ENCODE peak calls at places on chromosomes 3 and 15, in ten cellular contexts. P is stomach, W is A549, V is tibial nerve, B is ovary, I is heart left ventricle, H is prostate gland, O is vagina, M is HCT116, S is adrenal gland. F is an unnamed sample. For H3K4me1, the result is how much of the 10 kb centered on the place peaks cover.

GRCh38 chr3:128076465-128076782 is 24.2 kb downstream of the SEC61A1 start:
- DNase-seq in P (no peak), W (no peak), V (no peak), B (no peak), I (no peak), H (no peak), O (no peak), M (no peak), S (peak), F (no peak)

GRCh38 chr3:174529298-174529697 is 329.8 kb upstream of the NAALADL2 start:
- DNase-seq in P (no peak), W (no peak), V (no peak), B (no peak), I (no peak), H (no peak), O (no peak), M (no peak), S (no peak), F (no peak)

GRCh38 chr3:128438488-128439072 is 28.1 kb downstream of the DNAJB8 start:
- DNase-seq in P (no peak), W (no peak), V (no peak), B (no peak), I (no peak), H (no peak), O (no peak), M (no peak), S (no peak), F (no peak)

GRCh38 chr3:98650966-98651765 is 57.8 kb upstream of the CPOX start:
- DNase-seq in P (no peak), W (no peak), V (no peak), B (no peak), I (no peak), H (no peak), O (no peak), M (no peak), S (no peak), F (no peak)

GRCh38 chr3:36874351-36874874 is 70.4 kb downstream of the TRANK1 start:
- DNase-seq in P (no peak), W (no peak), V (no peak), B (no peak), I (no peak), H (no peak), O (no peak), M (no peak), S (no peak), F (no peak)

GRCh38 chr15:41490355-41490754 is 3.3 kb upstream of the ITPKA start:
- DNase-seq in P (no peak), W (peak), V (no peak), B (no peak), I (no peak), H (no peak), O (no peak), M (peak), S (no peak), F (no peak)

GRCh38 chr3:58630081-58630709 is 36.4 kb downstream of the FAM3D start:
- DNase-seq in P (peak), W (peak), V (peak), B (peak), I (no peak), H (peak), O (no peak), M (peak), S (peak), F (no peak)

GRCh38 chr3:10697918-10698317 is 118.1 kb upstream of the SLC6A11 start:
- DNase-seq in P (no peak), W (no peak), V (no peak), B (no peak), I (no peak), H (no peak), O (no peak), M (peak), S (no peak), F (no peak)

GRCh38 chr15:29670945-29671307 is 151.3 kb downstream of the TJP1 start:
- DNase-seq in P (peak), W (peak), V (no peak), B (no peak), I (no peak), H (peak), O (no peak), M (no peak), S (no peak), F (peak)

GRCh38 chr3:50633233-50633795 is 16.4 kb downstream of the MAPKAPK3 start:
- DNase-seq in P (no peak), W (no peak), V (no peak), B (no peak), I (no peak), H (no peak), O (no peak), M (no peak), S (no peak), F (no peak)

GRCh38 chr3:190333961-190334360 is 11.7 kb upstream of the CLDN1 start:
- DNase-seq in P (no peak), W (no peak), V (no peak), B (no peak), I (no peak), H (no peak), O (no peak), M (no peak), S (no peak), F (no peak)

GRCh38 chr3:172094621-172095557 is 55.5 kb downstream of the FNDC3B start:
- DNase-seq in P (no peak), W (no peak), V (no peak), B (no peak), I (peak), H (no peak), O (no peak), M (no peak), S (no peak), F (no peak)

GRCh38 chr3:185076219-185076618 is 76.6 kb downstream of the C3orf70 start:
- DNase-seq in P (no peak), W (no peak), V (no peak), B (no peak), I (no peak), H (no peak), O (no peak), M (no peak), S (no peak), F (no peak)

GRCh38 chr3:90091557-90091956 is 984.1 kb downstream of the EPHA3 start:
- DNase-seq in P (no peak), W (peak), V (peak), B (peak), I (no peak), H (peak), O (no peak), M (no peak), S (no peak), F (no peak)

GRCh38 chr15:28093761-28094535 is 5.2 kb downstream of the OCA2 start:
- DNase-seq in P (no peak), W (no peak), V (no peak), B (no peak), I (no peak), H (no peak), O (no peak), M (no peak), S (peak), F (no peak)

GRCh38 chr3:31555204-31555603 is 22.5 kb downstream of the STT3B start:
- DNase-seq in P (no peak), W (no peak), V (no peak), B (no peak), I (no peak), H (no peak), O (no peak), M (no peak), S (no peak), F (no peak)

GRCh38 chr3:195909294-195909644 is 918 bp upstream of the TNK2 start:
- DNase-seq in P (no peak), W (no peak), V (no peak), B (no peak), I (no peak), H (no peak), O (no peak), M (no peak), S (peak), F (no peak)

GRCh38 chr15:77160562-77161481 is 89.9 kb upstream of the TSPAN3 start:
- DNase-seq in P (peak), W (no peak), V (no peak), B (no peak), I (no peak), H (no peak), O (no peak), M (peak), S (no peak), F (no peak)

GRCh38 chr15:83282859-83283812 is 1.3 kb downstream of the BNC1 start:
- DNase-seq in P (no peak), W (no peak), V (no peak), B (peak), I (peak), H (no peak), O (no peak), M (no peak), S (no peak), F (peak)

GRCh38 chr3:72271215-72271614 is 486.3 kb upstream of the PROK2 start:
- DNase-seq in P (no peak), W (no peak), V (peak), B (peak), I (no peak), H (no peak), O (no peak), M (no peak), S (peak), F (no peak)

GRCh38 chr3:141237701-141238521 is 6.3 kb downstream of the PXYLP1 start:
- DNase-seq in P (peak), W (no peak), V (no peak), B (no peak), I (peak), H (peak), O (peak), M (no peak), S (peak), F (no peak)

GRCh38 chr3:41683666-41684350 is 278.1 kb downstream of the ULK4 start:
- DNase-seq in P (no peak), W (peak), V (no peak), B (no peak), I (no peak), H (no peak), O (no peak), M (no peak), S (no peak), F (peak)

GRCh38 chr3:118537454-118537853 is 497.2 kb downstream of the IGSF11 start:
- DNase-seq in P (no peak), W (no peak), V (no peak), B (no peak), I (no peak), H (no peak), O (no peak), M (no peak), S (no peak), F (no peak)

GRCh38 chr3:129493206-129493605 is 35.2 kb upstream of the RHO start:
- DNase-seq in P (no peak), W (no peak), V (no peak), B (no peak), I (no peak), H (no peak), O (no peak), M (no peak), S (no peak), F (no peak)

GRCh38 chr15:29125382-29126207 is 144.0 kb downstream of the NSMCE3 start:
- DNase-seq in P (no peak), W (no peak), V (no peak), B (no peak), I (peak), H (no peak), O (no peak), M (no peak), S (no peak), F (peak)

GRCh38 chr3:164533275-164533674 is 545.0 kb downstream of the SI start:
- DNase-seq in P (no peak), W (no peak), V (no peak), B (no peak), I (no peak), H (no peak), O (no peak), M (no peak), S (no peak), F (no peak)

GRCh38 chr3:15324335-15324734 is 8.1 kb downstream of the SH3BP5 start:
- DNase-seq in P (peak), W (no peak), V (no peak), B (peak), I (no peak), H (no peak), O (no peak), M (no peak), S (peak), F (peak)

GRCh38 chr15:69751147-69751546 is 298.5 kb downstream of the RPLP1 start:
- DNase-seq in P (no peak), W (no peak), V (no peak), B (no peak), I (no peak), H (no peak), O (no peak), M (no peak), S (no peak), F (no peak)

GRCh38 chr3:126460386-126460785 is 15.3 kb downstream of the ZXDC start:
- DNase-seq in P (no peak), W (no peak), V (no peak), B (no peak), I (no peak), H (no peak), O (no peak), M (no peak), S (no peak), F (no peak)

GRCh38 chr3:112770026-112770626 is 76.5 kb downstream of the CD200R1L start:
- DNase-seq in P (no peak), W (peak), V (no peak), B (no peak), I (no peak), H (no peak), O (no peak), M (peak), S (no peak), F (no peak)

GRCh38 chr3:109234300-109234699 is 82.0 kb downstream of the DPPA2 start:
- DNase-seq in P (no peak), W (no peak), V (no peak), B (no peak), I (no peak), H (no peak), O (no peak), M (no peak), S (no peak), F (no peak)

GRCh38 chr3:9024341-9024740 is 61.1 kb upstream of the RAD18 start:
- DNase-seq in P (no peak), W (no peak), V (no peak), B (no peak), I (no peak), H (no peak), O (no peak), M (no peak), S (no peak), F (no peak)

GRCh38 chr15:66587749-66588148 is 22.0 kb upstream of the LCTL start:
- DNase-seq in P (no peak), W (no peak), V (no peak), B (no peak), I (no peak), H (no peak), O (no peak), M (no peak), S (no peak), F (no peak)

GRCh38 chr3:171833775-171834460 is 9.2 kb upstream of the TMEM212 start:
- DNase-seq in P (no peak), W (peak), V (no peak), B (no peak), I (no peak), H (no peak), O (no peak), M (no peak), S (no peak), F (no peak)

GRCh38 chr3:107028626-107029025 is 348.6 kb upstream of the CCDC54 start:
- DNase-seq in P (no peak), W (no peak), V (no peak), B (no peak), I (no peak), H (no peak), O (no peak), M (no peak), S (no peak), F (no peak)

GRCh38 chr3:146214493-146214892 is 36.4 kb downstream of the PLSCR4 start:
- DNase-seq in P (no peak), W (no peak), V (no peak), B (no peak), I (no peak), H (no peak), O (no peak), M (no peak), S (no peak), F (no peak)
- H3K4me1 ChIP-seq in P (under half), W (under half), V (under half), B (under half), I (under half), H (under half), O (under half), M (under half), S (under half), F (under half)

DNA sequence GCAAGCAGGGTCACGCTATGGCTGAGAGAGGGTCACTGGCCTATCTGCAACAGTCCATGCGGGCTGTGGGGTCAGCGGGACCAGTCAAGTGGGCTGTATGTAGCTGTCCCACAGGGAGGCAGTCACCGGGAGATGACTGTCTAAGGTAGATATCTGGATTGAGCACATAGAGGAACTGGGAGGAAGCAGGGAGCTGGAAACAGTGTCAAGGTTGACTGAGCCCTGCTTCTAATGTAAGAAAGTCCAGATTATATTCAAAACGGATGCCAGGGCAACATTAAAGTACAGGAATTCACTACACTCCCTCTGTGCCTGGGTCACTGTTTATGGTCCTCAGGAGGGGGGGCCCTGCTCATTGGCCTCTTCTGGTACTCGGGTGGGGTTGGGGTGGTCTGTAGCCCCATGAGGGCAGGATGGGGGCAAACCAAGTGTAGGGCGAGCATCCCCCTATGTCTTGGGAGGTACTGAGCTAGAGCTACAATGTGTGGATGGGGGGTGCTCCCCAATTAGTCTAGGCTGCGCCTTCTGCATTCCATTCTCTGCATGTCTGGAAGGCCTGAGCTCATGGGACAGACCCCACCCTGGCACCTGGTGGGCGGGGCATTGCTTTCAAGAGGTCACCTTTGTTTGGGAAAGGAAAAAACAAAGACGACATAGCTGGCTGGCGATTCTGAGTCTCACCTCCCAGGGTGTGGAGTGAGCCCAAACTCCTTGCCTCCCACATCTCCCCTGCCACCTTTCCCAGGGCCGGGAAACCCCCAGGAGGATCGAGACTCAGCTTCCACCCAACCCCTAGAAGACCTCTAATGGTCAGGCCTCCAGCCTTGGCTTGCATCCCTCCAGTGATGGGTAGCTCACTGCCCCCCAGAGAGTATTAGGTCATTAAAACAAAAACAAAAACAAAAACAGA is 45.1 kb upstream of the C15orf39 start:
- DNase-seq in P (no peak), W (peak), V (no peak), B (no peak), I (no peak), H (no peak), O (no peak), M (no peak), S (peak), F (no peak)
- TF ChIP-seq POLR2A in P (no peak), W (no peak), V (no peak), B (no peak), I (no peak), H (no peak), O (no peak), M (no peak), S (no peak), F (no peak)

DNA sequence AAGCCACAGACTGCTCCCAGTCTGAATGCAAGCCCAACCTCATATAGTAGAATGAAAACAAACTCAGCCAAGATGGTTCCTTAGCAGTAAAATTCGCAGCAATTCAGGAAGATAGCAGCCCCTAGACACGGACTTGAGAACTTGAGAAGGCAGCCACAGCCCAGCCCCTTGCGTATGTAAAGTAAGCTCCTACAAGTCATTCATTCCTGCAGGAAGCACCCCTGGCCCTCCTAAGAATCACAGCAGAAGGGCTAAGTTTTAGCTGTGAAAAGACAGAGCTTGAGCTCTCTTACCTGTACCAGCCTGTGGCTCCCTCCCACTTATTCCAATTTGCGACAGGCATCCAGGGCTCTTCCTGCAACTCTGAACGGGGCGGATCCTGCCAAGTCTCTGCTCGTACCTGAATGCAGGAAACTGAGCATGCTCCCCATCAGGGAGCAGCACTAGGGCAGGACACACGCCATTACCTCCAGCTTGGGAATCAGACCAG is 136.4 kb downstream of the MAGI1 start:
- DNase-seq in P (peak), W (no peak), V (no peak), B (no peak), I (no peak), H (peak), O (no peak), M (no peak), S (no peak), F (no peak)
- H3K27ac ChIP-seq in P (peak), W (no peak), V (no peak), B (no peak), I (no peak), H (peak), O (peak), M (no peak), S (no peak), F (no peak)

DNA sequence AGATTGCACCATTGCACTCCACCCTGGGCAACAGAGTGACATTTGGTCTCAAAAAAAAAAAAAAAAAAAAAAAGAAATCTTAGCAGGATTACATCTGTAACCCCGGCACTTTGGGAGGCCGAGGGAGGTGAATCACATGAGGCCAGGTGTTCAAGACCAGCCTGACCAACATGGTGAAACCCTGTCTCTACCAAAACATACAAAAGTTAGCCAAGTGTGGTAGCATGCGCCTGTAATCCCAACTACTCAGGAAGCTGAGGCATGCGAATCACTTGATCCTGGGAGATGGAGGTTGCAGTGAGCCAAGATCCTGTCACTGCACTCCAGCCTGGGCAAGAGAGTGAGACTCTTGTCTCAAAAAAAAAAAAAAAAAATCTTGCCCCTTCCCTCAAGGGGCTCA is 40.4 kb downstream of the LIPC start:
- DNase-seq in P (no peak), W (no peak), V (no peak), B (no peak), I (no peak), H (no peak), O (no peak), M (no peak), S (no peak), F (no peak)
- H3K4me1 ChIP-seq in P (under half), W (half or more), V (under half), B (under half), I (under half), H (under half), O (under half), M (under half), S (under half), F (under half)

GRCh38 chr3:61251174-61251972 is at the start of gene FHIT:
- DNase-seq in P (peak), W (peak), V (peak), B (peak), I (peak), H (peak), O (no peak), M (peak), S (peak), F (peak)
- TF ChIP-seq POLR2A in P (no peak), W (no peak), V (peak), B (peak), I (no peak), H (peak), O (no peak), M (no peak), S (peak), F (peak)

GRCh38 chr15:51829360-51830278 is at the start of gene TMOD3:
- DNase-seq in P (peak), W (peak), V (peak), B (peak), I (peak), H (peak), O (no peak), M (peak), S (peak), F (peak)
- H3K27ac ChIP-seq in P (peak), W (peak), V (peak), B (peak), I (peak), H (peak), O (peak), M (peak), S (peak), F (peak)